ENCODE peak calls at places on chromosomes 12 and 14, in four cellular contexts. O is activated CD4-positive, CD25-positive, alpha-beta regulatory T cell treated with anti-CD3 and anti-CD28 coated beads, Interleukin-2, amount 50 U/mL, for 16 hours; Z is amygdala; F is NCI-H2171 treated with DMSO at 0.1 percent for 48 hours. T is an unnamed sample.

GRCh38 chr14:41960316-41960715 is 353.6 kb downstream of the LRFN5 start:
- DNase-seq in O (no peak), Z (no peak), F (no peak), T (no peak)

GRCh38 chr12:82955020-82955419 is 268.3 kb downstream of the TMTC2 start:
- DNase-seq in O (no peak), Z (no peak), F (no peak), T (no peak)

GRCh38 chr14:55277972-55278740 is 6.9 kb downstream of the FBXO34 start:
- DNase-seq in O (no peak), Z (no peak), F (no peak), T (no peak)

GRCh38 chr12:52149182-52149641 is 42.6 kb downstream of the KRT80 start:
- DNase-seq in O (no peak), Z (no peak), F (no peak), T (no peak)

GRCh38 chr14:97349946-97350345 is 552.8 kb downstream of the VRK1 start:
- DNase-seq in O (no peak), Z (no peak), F (no peak), T (no peak)

GRCh38 chr12:41802803-41803202 is 341.9 kb downstream of the GXYLT1 start:
- DNase-seq in O (no peak), Z (no peak), F (no peak), T (no peak)

GRCh38 chr12:131203666-131204415 is 250.1 kb downstream of the ADGRD1 start:
- DNase-seq in O (no peak), Z (no peak), F (peak), T (no peak)

GRCh38 chr12:121560392-121561021 is 20.3 kb downstream of the KDM2B start:
- DNase-seq in O (no peak), Z (no peak), F (no peak), T (no peak)

GRCh38 chr12:17992002-17992656 is 97.9 kb downstream of the RERGL start:
- DNase-seq in O (no peak), Z (no peak), F (peak), T (no peak)

GRCh38 chr12:116142936-116143882 is 134.3 kb downstream of the MED13L start:
- DNase-seq in O (no peak), Z (no peak), F (no peak), T (no peak)

GRCh38 chr12:97854477-97854876 is 391.9 kb downstream of the RMST start:
- DNase-seq in O (no peak), Z (no peak), F (no peak), T (no peak)

GRCh38 chr12:43241971-43242370 is 310.0 kb downstream of the ADAMTS20 start:
- DNase-seq in O (no peak), Z (no peak), F (no peak), T (no peak)

GRCh38 chr14:73241481-73242165 is 4.3 kb downstream of the PAPLN start:
- DNase-seq in O (no peak), Z (no peak), F (no peak), T (no peak)

GRCh38 chr14:100633406-100633805 is 46.2 kb upstream of the BEGAIN start:
- DNase-seq in O (no peak), Z (no peak), F (no peak), T (no peak)

GRCh38 chr12:46830731-46831334 is 5.0 kb upstream of the SLC38A4 start:
- DNase-seq in O (no peak), Z (no peak), F (no peak), T (no peak)

GRCh38 chr12:69682136-69682755 is 16.9 kb downstream of the BEST3 start:
- DNase-seq in O (no peak), Z (no peak), F (no peak), T (no peak)

GRCh38 chr12:83389237-83389996 is 702.7 kb downstream of the TMTC2 start:
- DNase-seq in O (no peak), Z (no peak), F (no peak), T (no peak)

GRCh38 chr12:121776190-121777098 is 17.0 kb downstream of the RHOF start:
- DNase-seq in O (peak), Z (no peak), F (no peak), T (no peak)

GRCh38 chr12:68609955-68610434 is 704 bp upstream of the RAP1B start:
- DNase-seq in O (no peak), Z (no peak), F (no peak), T (no peak)

GRCh38 chr14:36585100-36585499 is 2.7 kb upstream of the NKX2-8 start:
- DNase-seq in O (no peak), Z (no peak), F (no peak), T (no peak)

GRCh38 chr14:95527392-95528002 is 7.4 kb upstream of the GLRX5 start:
- DNase-seq in O (no peak), Z (no peak), F (peak), T (no peak)

GRCh38 chr14:83594874-83595273 is 1935.1 kb upstream of the FLRT2 start:
- DNase-seq in O (no peak), Z (no peak), F (no peak), T (no peak)

GRCh38 chr12:52232916-52233461 is at the start of gene KRT7:
- DNase-seq in O (no peak), Z (no peak), F (no peak), T (no peak)

GRCh38 chr12:121872546-121873223 is 14.0 kb upstream of the HPD start:
- DNase-seq in O (no peak), Z (peak), F (peak), T (peak)

GRCh38 chr12:75672212-75672611 is 160.8 kb upstream of the KRR1 start:
- DNase-seq in O (no peak), Z (no peak), F (peak), T (no peak)

GRCh38 chr12:122138181-122138580 is 35.8 kb downstream of the IL31 start:
- DNase-seq in O (no peak), Z (no peak), F (no peak), T (no peak)

GRCh38 chr14:76274324-76274723 is 101.6 kb upstream of the ESRRB start:
- DNase-seq in O (no peak), Z (no peak), F (no peak), T (no peak)

GRCh38 chr12:8781326-8781725 is 41.1 kb upstream of the A2ML1 start:
- DNase-seq in O (no peak), Z (no peak), F (no peak), T (no peak)

GRCh38 chr14:94031161-94031875 is 5.2 kb downstream of the OTUB2 start:
- DNase-seq in O (no peak), Z (no peak), F (no peak), T (no peak)

GRCh38 chr14:21267886-21268611 is 1.2 kb downstream of the HNRNPC start:
- DNase-seq in O (no peak), Z (no peak), F (no peak), T (no peak)

T was measured in caudate nucleus.